ENCODE peak calls at places on chromosomes 3 and 15, in four cellular contexts. Y, S, L and P are unnamed samples. For H3K9me3 and H3K4me1, the result is how much of the 10 kb centered on the place peaks cover.

GRCh38 chr15:56124391-56124790 is 119.3 kb downstream of the RFX7 start:
- DNase-seq in Y (no peak), S (no peak), L (peak), P (no peak)

GRCh38 chr3:157542711-157543485 is 39.7 kb upstream of the VEPH1 start:
- DNase-seq in Y (peak), S (no peak), L (peak), P (no peak)

GRCh38 chr3:69115731-69116130 is 6.7 kb downstream of the LMOD3 start:
- DNase-seq in Y (peak), S (no peak), L (peak), P (no peak)

GRCh38 chr3:14536837-14537589 is 3.1 kb downstream of the GRIP2 start:
- DNase-seq in Y (no peak), S (no peak), L (no peak), P (no peak)

GRCh38 chr3:106343841-106344240 is 475.0 kb upstream of the CBLB start:
- DNase-seq in Y (no peak), S (no peak), L (no peak), P (no peak)

GRCh38 chr15:56891852-56892251 is 26.6 kb upstream of the TCF12 start:
- DNase-seq in Y (no peak), S (no peak), L (no peak), P (no peak)

GRCh38 chr3:25150199-25150598 is 277.9 kb upstream of the RARB start:
- DNase-seq in Y (no peak), S (no peak), L (no peak), P (no peak)

GRCh38 chr3:129626744-129627349 is 20.4 kb upstream of the PLXND1 start:
- DNase-seq in Y (peak), S (peak), L (peak), P (peak)

GRCh38 chr3:115227046-115227445 is 80.0 kb upstream of the ZBTB20 start:
- DNase-seq in Y (no peak), S (no peak), L (peak), P (no peak)

GRCh38 chr3:113663324-113663750 is 33.1 kb downstream of the USF3 start:
- DNase-seq in Y (no peak), S (no peak), L (no peak), P (no peak)

GRCh38 chr3:105722943-105723556 is 145.8 kb downstream of the CBLB start:
- DNase-seq in Y (no peak), S (peak), L (no peak), P (no peak)

GRCh38 chr3:24336101-24336500 is 158.5 kb downstream of the THRB start:
- DNase-seq in Y (no peak), S (no peak), L (no peak), P (no peak)

GRCh38 chr3:177468816-177469590 is 271.7 kb upstream of the TBL1XR1 start:
- DNase-seq in Y (no peak), S (no peak), L (peak), P (no peak)

GRCh38 chr15:60392986-60393811 is 4.6 kb downstream of the ANXA2 start:
- DNase-seq in Y (peak), S (no peak), L (peak), P (no peak)

DNA sequence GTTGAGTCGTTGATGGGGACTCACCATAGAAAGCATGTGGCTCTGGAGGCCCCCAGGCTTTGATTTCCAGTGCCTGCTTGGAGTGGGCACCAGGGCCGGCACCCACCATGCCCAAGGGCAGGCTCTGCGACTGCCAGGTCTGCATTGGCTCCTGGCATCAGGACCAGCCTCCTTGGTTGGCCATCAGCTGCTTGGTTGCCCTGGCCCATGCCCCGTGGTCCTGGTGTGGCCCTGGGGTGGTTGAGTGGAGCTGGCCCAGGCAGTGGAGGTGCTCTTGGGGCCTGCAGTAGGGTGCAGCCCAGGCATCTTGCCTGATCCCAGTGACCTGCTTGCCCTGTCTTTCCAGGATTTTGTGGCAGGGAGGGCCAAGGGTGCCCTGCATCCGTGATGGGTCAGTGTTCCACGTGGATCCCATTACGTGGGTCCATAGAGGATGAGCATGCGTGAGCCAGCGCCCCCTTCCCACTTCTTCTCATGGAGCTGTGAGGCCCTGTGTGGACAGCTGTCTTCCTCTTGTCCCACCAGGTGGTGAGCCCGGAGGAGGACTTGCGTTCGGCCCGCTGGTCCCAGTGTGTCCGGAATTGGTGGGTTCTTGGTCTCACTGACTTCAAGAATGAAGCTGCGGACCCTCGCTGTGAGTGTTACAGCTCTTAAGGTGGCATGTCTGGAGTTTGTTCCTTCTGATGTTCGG is 187.0 kb downstream of the UBE3A start:
- DNase-seq in Y (no peak), S (no peak), L (no peak), P (peak)
- H3K9me3 ChIP-seq in Y (under half), S (under half), L (under half), P (under half)

DNA sequence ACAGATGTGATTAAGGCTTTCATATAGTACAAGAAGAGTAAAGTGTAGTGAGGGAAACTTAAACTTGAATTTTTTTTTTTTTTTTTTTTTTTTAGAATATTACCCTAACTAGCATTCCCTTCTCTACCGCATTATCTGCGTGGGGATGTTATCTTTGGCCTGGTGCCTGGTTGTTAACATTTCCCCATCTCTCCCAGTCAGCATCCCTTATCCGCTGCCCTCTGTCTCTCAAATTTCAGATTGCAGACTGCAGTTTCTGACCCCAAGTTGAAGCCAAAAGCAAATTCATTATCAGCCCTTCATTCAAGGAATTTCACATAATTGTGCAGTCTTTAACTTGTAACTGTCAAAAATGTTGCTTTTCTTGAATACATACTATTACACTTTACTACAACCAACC is 353.0 kb downstream of the PLOD2 start:
- DNase-seq in Y (peak), S (peak), L (peak), P (no peak)
- TF ChIP-seq CTCF in Y (peak), S (peak), L (no peak), P (no peak)

DNA sequence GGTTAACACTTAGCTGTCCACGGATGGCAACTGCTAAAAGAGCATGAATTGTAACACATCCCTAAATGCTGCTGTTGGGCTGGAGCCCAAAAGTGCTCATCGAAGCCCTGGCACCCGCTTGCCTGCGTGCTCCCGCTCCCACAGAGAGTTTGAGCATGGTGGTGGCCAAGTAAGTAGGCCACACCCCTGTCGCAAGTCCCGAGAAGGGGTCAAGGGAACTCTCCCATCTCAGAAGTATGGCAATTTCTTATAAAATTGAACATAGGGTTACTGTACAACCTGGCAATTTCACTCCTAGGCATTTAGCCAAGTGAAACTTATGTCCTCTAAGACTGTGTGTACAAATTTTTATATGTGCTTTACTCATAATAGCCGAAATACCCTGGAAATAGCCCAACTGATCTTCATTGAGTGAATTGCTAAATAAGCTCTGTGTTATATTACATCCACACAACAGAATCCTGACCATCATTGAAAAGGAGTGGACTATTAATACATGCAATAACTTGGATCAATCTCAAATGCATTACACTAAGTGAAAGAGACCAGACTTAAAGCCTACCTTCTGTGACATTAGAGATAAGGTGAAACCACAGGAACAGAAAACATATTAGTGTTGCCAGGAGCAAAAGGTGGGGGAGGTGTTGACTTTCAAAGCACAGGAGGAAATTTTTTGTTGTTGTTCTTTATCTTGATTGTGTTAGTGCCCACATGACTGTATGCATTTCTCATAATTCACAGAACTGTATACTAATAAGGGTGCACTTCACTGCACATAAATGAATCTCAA is 1.5 kb upstream of the GCSAM start:
- DNase-seq in Y (no peak), S (peak), L (peak), P (no peak)
- H3K4me1 ChIP-seq in Y (under half), S (half or more), L (under half), P (under half)

GRCh38 chr3:56826831-56827722 is 25.3 kb upstream of the ARHGEF3 start:
- DNase-seq in Y (no peak), S (no peak), L (no peak), P (no peak)

GRCh38 chr3:56823421-56823926 is 21.7 kb upstream of the ARHGEF3 start:
- DNase-seq in Y (no peak), S (no peak), L (peak), P (no peak)

GRCh38 chr3:56822501-56822900 is 20.8 kb upstream of the ARHGEF3 start:
- DNase-seq in Y (no peak), S (no peak), L (no peak), P (no peak)

GRCh38 chr3:56825579-56826438 is 24.1 kb upstream of the ARHGEF3 start:
- DNase-seq in Y (no peak), S (peak), L (no peak), P (no peak)

GRCh38 chr3:56823984-56824703 is 22.4 kb upstream of the ARHGEF3 start:
- DNase-seq in Y (no peak), S (no peak), L (no peak), P (no peak)
- H3K9me3 ChIP-seq in Y (under half), S (under half), L (under half), P (under half)

GRCh38 chr3:103306081-103306480 is 871.3 kb downstream of the ZPLD1 start:
- DNase-seq in Y (no peak), S (no peak), L (no peak), P (no peak)

DNA sequence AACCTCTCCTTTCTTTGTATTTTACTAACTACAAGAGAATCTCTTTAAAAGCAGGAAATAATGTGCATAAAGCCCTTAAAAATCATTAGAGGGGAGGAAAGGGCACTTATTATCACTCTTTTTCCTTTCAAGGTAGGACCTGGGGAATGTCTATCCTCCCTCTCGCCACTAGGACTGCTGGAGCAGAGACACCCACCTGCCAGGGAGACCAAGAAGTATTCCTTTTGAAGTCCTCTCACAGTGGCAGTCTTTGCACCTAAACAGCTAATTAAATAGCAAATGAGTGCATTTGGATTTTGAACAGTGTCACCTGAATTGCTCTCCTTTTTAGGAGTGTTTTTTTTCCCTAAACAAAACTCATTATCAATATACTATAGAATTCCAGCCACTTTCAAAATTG is 874.1 kb downstream of the ZPLD1 start:
- DNase-seq in Y (no peak), S (no peak), L (no peak), P (no peak)
- TF ChIP-seq CTCF in Y (no peak), S (no peak), L (no peak), P (no peak)

DNA sequence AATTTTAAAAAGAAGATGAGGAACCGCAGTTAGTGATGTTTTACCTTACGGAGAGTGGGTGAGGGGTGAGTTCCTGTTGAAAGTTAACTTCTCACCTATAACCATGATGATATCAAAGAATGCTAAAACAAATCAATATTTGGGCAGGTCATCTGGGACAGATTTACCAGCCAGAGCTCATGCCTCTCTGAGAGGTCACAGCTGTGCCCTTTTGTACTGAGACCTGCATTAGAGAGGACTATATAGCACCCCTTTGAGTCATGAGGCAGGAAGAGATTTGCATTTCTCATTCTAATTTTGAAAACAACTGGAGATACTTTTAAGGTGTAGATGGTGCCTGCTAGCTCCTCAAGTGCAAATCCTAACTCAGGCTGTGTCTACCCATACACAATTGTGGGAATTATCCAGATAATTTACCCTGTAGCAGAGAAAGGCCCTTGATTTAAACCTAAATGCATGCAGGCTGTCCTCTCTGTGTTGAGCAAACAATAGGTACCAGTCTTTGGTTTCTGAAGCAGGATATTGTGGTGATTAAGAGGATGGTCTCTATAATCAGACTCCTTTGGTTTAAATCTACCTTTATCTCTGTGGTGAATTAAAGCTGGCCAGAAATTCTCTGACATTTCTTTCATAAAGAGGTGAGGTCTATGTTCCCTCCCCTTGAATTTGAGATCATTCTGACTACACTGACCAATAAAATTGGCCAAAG is 5.8 kb upstream of the TM4SF4 start:
- DNase-seq in Y (peak), S (no peak), L (no peak), P (no peak)
- H3K4me1 ChIP-seq in Y (under half), S (under half), L (under half), P (under half)

DNA sequence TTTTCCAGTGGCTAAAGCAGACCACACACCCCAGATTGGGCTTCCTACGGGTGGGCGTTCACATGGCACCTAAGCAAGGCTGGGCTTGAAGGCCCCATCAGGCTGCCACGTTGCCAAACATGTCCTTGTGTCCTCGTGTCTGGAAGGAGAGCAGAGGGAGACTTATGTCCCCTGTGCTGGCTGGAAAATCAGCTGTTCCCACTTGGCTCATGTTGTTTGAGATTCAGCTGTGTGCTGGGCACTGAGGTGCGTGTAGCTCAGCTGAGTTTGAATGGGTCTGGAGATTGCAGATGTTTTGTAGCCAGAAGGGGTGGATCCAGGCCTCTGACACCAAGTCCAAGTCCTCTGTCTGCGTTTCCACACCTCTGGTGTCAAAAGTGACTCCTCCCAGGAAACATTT is 34.6 kb downstream of the RLBP1 start:
- DNase-seq in Y (no peak), S (no peak), L (no peak), P (no peak)
- H3K9me3 ChIP-seq in Y (under half), S (under half), L (under half), P (under half)

DNA sequence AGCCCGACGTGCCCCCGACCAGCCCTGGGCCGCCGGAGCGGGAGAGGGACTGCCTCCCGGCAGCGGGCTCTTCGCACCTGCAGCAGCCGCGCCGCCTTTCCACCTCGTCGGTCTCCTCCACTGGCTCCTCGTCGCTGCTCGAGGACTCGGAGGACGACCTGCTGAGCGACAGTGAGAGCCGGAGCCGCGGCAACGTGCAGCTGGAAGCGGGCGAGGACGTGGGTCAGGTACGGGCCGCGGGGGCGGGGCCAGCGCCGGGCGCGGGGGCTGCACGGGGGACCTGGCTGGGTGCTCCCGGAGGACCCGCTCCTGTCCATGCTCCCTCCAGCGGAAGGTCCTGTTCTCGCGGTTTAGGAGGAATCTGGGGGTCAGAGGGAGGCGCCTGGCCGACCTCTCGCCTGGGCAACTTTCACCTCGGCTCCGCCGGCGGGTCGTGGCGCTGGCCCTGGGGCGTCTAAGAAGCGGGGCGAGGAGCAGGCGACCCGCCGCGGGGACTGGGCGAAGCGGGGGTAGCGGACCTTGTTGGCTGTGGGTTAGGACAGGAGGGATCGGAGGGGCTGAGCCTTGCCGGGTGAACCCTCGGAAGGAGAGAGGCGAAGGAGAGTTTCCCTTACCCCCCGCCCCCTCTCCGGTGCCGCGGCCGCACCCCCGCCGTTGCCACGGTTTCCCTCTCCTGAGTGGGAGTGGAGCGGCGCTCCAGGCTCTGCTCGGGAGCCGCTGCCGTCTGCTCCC is 682 bp downstream of the ITPKA start:
- DNase-seq in Y (no peak), S (peak), L (no peak), P (no peak)
- TF ChIP-seq CTCF in Y (no peak), S (no peak), L (no peak), P (no peak)